ENCODE peak calls at places on chromosome 18, in seven cellular contexts. M is activated gamma-delta T cell treated with Interleukin-2 at 50 U/mL for 16 hours; J is lower lobe of right lung; R is stimulated activated naive CD8-positive, alpha-beta T cell treated with anti-CD3 and anti-CD28 coated beads, Interleukin-15, Interleukin-2, amounts not matched to agents 100 U/mL and 50 U/mL, for 24 hours; D is Panc1; U is EH; I is HCT116. X is an unnamed sample.

GRCh38 chr18:64037812-64038414 is 68.0 kb downstream of the SERPINB8 start:
- DNase-seq in M (no peak), J (no peak), R (no peak), D (no peak), U (peak; percentile 21), I (peak; percentile 36), X (no peak)

GRCh38 chr18:10013621-10014543 is 100.1 kb downstream of the VAPA start:
- DNase-seq in M (no peak), J (no peak), R (no peak), D (no peak), U (no peak), I (no peak), X (no peak)

GRCh38 chr18:65227970-65228369 is 522.8 kb upstream of the CDH7 start:
- DNase-seq in M (no peak), J (no peak), R (no peak), D (no peak), U (no peak), I (no peak), X (no peak)

GRCh38 chr18:7146067-7146466 is 28.5 kb upstream of the LAMA1 start:
- DNase-seq in M (no peak), J (no peak), R (no peak), D (no peak), U (no peak), I (no peak), X (no peak)

GRCh38 chr18:34707670-34708069 is 2.4 kb upstream of the DTNA start:
- DNase-seq in M (no peak), J (no peak), R (no peak), D (peak; percentile 67), U (peak; percentile 93), I (peak; percentile 70), X (peak; percentile 86)

GRCh38 chr18:13760047-13760446 is 33.6 kb downstream of the RNMT start:
- DNase-seq in M (no peak), J (no peak), R (no peak), D (no peak), U (no peak), I (no peak), X (no peak)

GRCh38 chr18:10926565-10927194 is 222.7 kb downstream of the PIEZO2 start:
- DNase-seq in M (no peak), J (no peak), R (no peak), D (no peak), U (peak; percentile 59), I (no peak), X (no peak)

GRCh38 chr18:43060020-43060419 is 55.5 kb downstream of the RIT2 start:
- DNase-seq in M (no peak), J (no peak), R (no peak), D (no peak), U (no peak), I (no peak), X (no peak)

GRCh38 chr18:67509711-67510110 is 6.8 kb downstream of the DSEL start:
- DNase-seq in M (no peak), J (no peak), R (no peak), D (no peak), U (peak; percentile 74), I (no peak), X (no peak)

GRCh38 chr18:2716394-2717326 is 61.1 kb downstream of the SMCHD1 start:
- DNase-seq in M (no peak), J (no peak), R (no peak), D (no peak), U (no peak), I (no peak), X (no peak)

GRCh38 chr18:51655327-51655698 is 457.8 kb upstream of the MEX3C start:
- DNase-seq in M (no peak), J (no peak), R (no peak), D (no peak), U (no peak), I (no peak), X (no peak)

GRCh38 chr18:31217038-31217437 is 54.4 kb upstream of the DSC1 start:
- DNase-seq in M (no peak), J (no peak), R (no peak), D (no peak), U (no peak), I (no peak), X (no peak)

GRCh38 chr18:78659748-78660147 is 319.9 kb upstream of the SALL3 start:
- DNase-seq in M (no peak), J (no peak), R (peak; percentile 22), D (no peak), U (no peak), I (no peak), X (no peak)

GRCh38 chr18:23838233-23838632 is 149.0 kb downstream of the LAMA3 start:
- DNase-seq in M (no peak), J (no peak), R (no peak), D (no peak), U (no peak), I (no peak), X (no peak)

X was measured in SW 1271.